ENCODE peak calls at places on chromosomes 7 and 10, in six cellular contexts. One of them, this sample, is unnamed.

GRCh38 chr7:17099083-17099973 is 199.1 kb upstream of the AHR start:
- DNase-seq in GM12892: no peak
- DNase-seq in gastrocnemius medialis: no peak
- DNase-seq in HCT116: peak
- DNase-seq in activated CD8-positive, alpha-beta memory T cell treated with anti-CD3 and anti-CD28 coated beads, Interleukin-2, amount 50 U/mL, for 4 hours: no peak
- DNase-seq in left lung: no peak
- DNase-seq in this sample: no peak

GRCh38 chr7:127652333-127653248 is 597 bp downstream of the SND1 start:
- DNase-seq in gastrocnemius medialis: no peak
- DNase-seq in HCT116: no peak
- DNase-seq in activated CD8-positive, alpha-beta memory T cell treated with anti-CD3 and anti-CD28 coated beads, Interleukin-2, amount 50 U/mL, for 4 hours: no peak
- DNase-seq in left lung: no peak
- DNase-seq in GM12892: no peak
- DNase-seq in this sample: no peak

GRCh38 chr10:116536810-116537209 is 8.9 kb upstream of the PNLIP start:
- DNase-seq in gastrocnemius medialis: no peak
- DNase-seq in GM12892: no peak
- DNase-seq in HCT116: no peak
- DNase-seq in left lung: no peak
- DNase-seq in activated CD8-positive, alpha-beta memory T cell treated with anti-CD3 and anti-CD28 coated beads, Interleukin-2, amount 50 U/mL, for 4 hours: no peak
- DNase-seq in this sample: no peak

GRCh38 chr7:105413887-105414437 is 25.2 kb upstream of the SRPK2 start:
- DNase-seq in HCT116: no peak
- DNase-seq in GM12892: no peak
- DNase-seq in gastrocnemius medialis: no peak
- DNase-seq in activated CD8-positive, alpha-beta memory T cell treated with anti-CD3 and anti-CD28 coated beads, Interleukin-2, amount 50 U/mL, for 4 hours: no peak
- DNase-seq in left lung: no peak
- DNase-seq in this sample: no peak

GRCh38 chr7:73706122-73707044 is 13.1 kb downstream of the STX1A start:
- DNase-seq in gastrocnemius medialis: no peak
- DNase-seq in left lung: no peak
- DNase-seq in GM12892: no peak
- DNase-seq in activated CD8-positive, alpha-beta memory T cell treated with anti-CD3 and anti-CD28 coated beads, Interleukin-2, amount 50 U/mL, for 4 hours: no peak
- DNase-seq in HCT116: peak
- DNase-seq in this sample: no peak

GRCh38 chr10:46028584-46029570 is 1.5 kb downstream of the NCOA4 start:
- DNase-seq in activated CD8-positive, alpha-beta memory T cell treated with anti-CD3 and anti-CD28 coated beads, Interleukin-2, amount 50 U/mL, for 4 hours: no peak
- DNase-seq in HCT116: peak
- DNase-seq in left lung: no peak
- DNase-seq in gastrocnemius medialis: no peak
- DNase-seq in GM12892: no peak
- DNase-seq in this sample: no peak

GRCh38 chr10:49441488-49442476 is 45.9 kb upstream of the DRGX start:
- DNase-seq in HCT116: no peak
- DNase-seq in left lung: peak
- DNase-seq in gastrocnemius medialis: no peak
- DNase-seq in activated CD8-positive, alpha-beta memory T cell treated with anti-CD3 and anti-CD28 coated beads, Interleukin-2, amount 50 U/mL, for 4 hours: no peak
- DNase-seq in GM12892: no peak
- DNase-seq in this sample: no peak

GRCh38 chr7:6640246-6640721 is 3.2 kb downstream of the ZNF316 start:
- DNase-seq in activated CD8-positive, alpha-beta memory T cell treated with anti-CD3 and anti-CD28 coated beads, Interleukin-2, amount 50 U/mL, for 4 hours: peak
- DNase-seq in GM12892: no peak
- DNase-seq in gastrocnemius medialis: peak
- DNase-seq in HCT116: no peak
- DNase-seq in left lung: peak
- DNase-seq in this sample: no peak

GRCh38 chr7:114539575-114539974 is 125.0 kb downstream of the FOXP2 start:
- DNase-seq in left lung: no peak
- DNase-seq in GM12892: no peak
- DNase-seq in HCT116: peak
- DNase-seq in activated CD8-positive, alpha-beta memory T cell treated with anti-CD3 and anti-CD28 coated beads, Interleukin-2, amount 50 U/mL, for 4 hours: no peak
- DNase-seq in gastrocnemius medialis: no peak
- DNase-seq in this sample: no peak

GRCh38 chr7:12674861-12675260 is 12.6 kb upstream of the ARL4A start:
- DNase-seq in activated CD8-positive, alpha-beta memory T cell treated with anti-CD3 and anti-CD28 coated beads, Interleukin-2, amount 50 U/mL, for 4 hours: peak
- DNase-seq in gastrocnemius medialis: no peak
- DNase-seq in HCT116: no peak
- DNase-seq in left lung: no peak
- DNase-seq in GM12892: no peak
- DNase-seq in this sample: no peak

GRCh38 chr10:78950656-78951587 is 117.8 kb upstream of the ZMIZ1 start:
- DNase-seq in GM12892: no peak
- DNase-seq in HCT116: no peak
- DNase-seq in gastrocnemius medialis: no peak
- DNase-seq in activated CD8-positive, alpha-beta memory T cell treated with anti-CD3 and anti-CD28 coated beads, Interleukin-2, amount 50 U/mL, for 4 hours: no peak
- DNase-seq in left lung: no peak
- DNase-seq in this sample: no peak

GRCh38 chr10:7408494-7409044 is 2.3 kb downstream of the SFMBT2 start:
- DNase-seq in gastrocnemius medialis: peak
- DNase-seq in activated CD8-positive, alpha-beta memory T cell treated with anti-CD3 and anti-CD28 coated beads, Interleukin-2, amount 50 U/mL, for 4 hours: peak
- DNase-seq in HCT116: no peak
- DNase-seq in left lung: peak
- DNase-seq in GM12892: peak
- DNase-seq in this sample: peak

GRCh38 chr7:68573271-68574000 is 1024.8 kb upstream of the AUTS2 start:
- DNase-seq in activated CD8-positive, alpha-beta memory T cell treated with anti-CD3 and anti-CD28 coated beads, Interleukin-2, amount 50 U/mL, for 4 hours: no peak
- DNase-seq in HCT116: no peak
- DNase-seq in gastrocnemius medialis: no peak
- DNase-seq in left lung: no peak
- DNase-seq in GM12892: no peak
- DNase-seq in this sample: no peak

GRCh38 chr10:46033602-46034011 is 3.2 kb upstream of the NCOA4 start:
- DNase-seq in HCT116: no peak
- DNase-seq in GM12892: no peak
- DNase-seq in left lung: no peak
- DNase-seq in activated CD8-positive, alpha-beta memory T cell treated with anti-CD3 and anti-CD28 coated beads, Interleukin-2, amount 50 U/mL, for 4 hours: no peak
- DNase-seq in gastrocnemius medialis: no peak
- DNase-seq in this sample: no peak

GRCh38 chr10:80100861-80101695 is 22.6 kb downstream of the TMEM254 start:
- DNase-seq in gastrocnemius medialis: no peak
- DNase-seq in activated CD8-positive, alpha-beta memory T cell treated with anti-CD3 and anti-CD28 coated beads, Interleukin-2, amount 50 U/mL, for 4 hours: no peak
- DNase-seq in GM12892: no peak
- DNase-seq in left lung: no peak
- DNase-seq in HCT116: no peak
- DNase-seq in this sample: no peak